ENCODE peak calls at places on chromosome 5, in four cellular contexts. Z is neural progenitor cell, L is left lung, G is RWPE2. U is an unnamed sample.
A peak's percentile ranks its signal among the peaks of the same experiment; 100 is the strongest.

GRCh38 chr5:139574641-139575312 is 13.6 kb downstream of the UBE2D2 start:
- DNase-seq in Z (peak; percentile 60), L (no peak), G (no peak), U (no peak)

GRCh38 chr5:175538576-175538975 is 60.2 kb downstream of the SFXN1 start:
- DNase-seq in Z (no peak), L (no peak), G (no peak), U (no peak)

GRCh38 chr5:160850439-160850838 is 1.6 kb downstream of the ATP10B start:
- DNase-seq in Z (no peak), L (no peak), G (no peak), U (no peak)

GRCh38 chr5:176774216-176775171 is 35.9 kb upstream of the UNC5A start:
- DNase-seq in Z (no peak), L (peak; percentile 20), G (no peak), U (no peak)

GRCh38 chr5:20972419-20972925 is 984.5 kb upstream of the CDH18 start:
- DNase-seq in Z (peak; percentile 26), L (no peak), G (no peak), U (no peak)

GRCh38 chr5:90994796-90995195 is 388.3 kb downstream of the ARRDC3 start:
- DNase-seq in Z (no peak), L (no peak), G (no peak), U (no peak)

GRCh38 chr5:124986667-124987066 is 240.2 kb upstream of the ZNF608 start:
- DNase-seq in Z (no peak), L (no peak), G (no peak), U (no peak)

GRCh38 chr5:154753792-154754191 is 1.4 kb upstream of the LARP1 start:
- DNase-seq in Z (peak; percentile 21), L (peak; percentile 61), G (no peak), U (no peak)

GRCh38 chr5:43041669-43042175 is 1.6 kb upstream of the ANXA2R start:
- DNase-seq in Z (no peak), L (peak; percentile 69), G (no peak), U (no peak)

GRCh38 chr5:178416919-178417318 is 173.3 kb downstream of the COL23A1 start:
- DNase-seq in Z (no peak), L (no peak), G (no peak), U (no peak)

GRCh38 chr5:36701085-36701691 is 94.8 kb downstream of the SLC1A3 start:
- DNase-seq in Z (no peak), L (no peak), G (no peak), U (no peak)

GRCh38 chr5:39605966-39606591 is 181.3 kb upstream of the DAB2 start:
- DNase-seq in Z (no peak), L (no peak), G (no peak), U (no peak)

GRCh38 chr5:74581988-74582365 is 58.6 kb downstream of the ENC1 start:
- DNase-seq in Z (no peak), L (no peak), G (no peak), U (no peak)

GRCh38 chr5:64939772-64940510 is 171.2 kb downstream of the CWC27 start:
- DNase-seq in Z (peak; percentile 76), L (peak; percentile 74), G (no peak), U (no peak)

GRCh38 chr5:5386329-5386728 is 36.1 kb upstream of the ICE1 start:
- DNase-seq in Z (no peak), L (no peak), G (no peak), U (no peak)

GRCh38 chr5:128695791-128696520 is 157.9 kb upstream of the FBN2 start:
- DNase-seq in Z (peak; percentile 44), L (no peak), G (no peak), U (no peak)
- TF ChIP-seq CTCF in Z (peak; percentile 68), L (no peak), G (peak; percentile 68), U (peak; percentile 17)

GRCh38 chr5:123094919-123095693 is 6.1 kb downstream of the PRDM6 start:
- DNase-seq in Z (peak; percentile 76), L (no peak), G (no peak), U (no peak)
- TF ChIP-seq CTCF in Z (peak; percentile 60), L (no peak), G (no peak), U (no peak)

DNA sequence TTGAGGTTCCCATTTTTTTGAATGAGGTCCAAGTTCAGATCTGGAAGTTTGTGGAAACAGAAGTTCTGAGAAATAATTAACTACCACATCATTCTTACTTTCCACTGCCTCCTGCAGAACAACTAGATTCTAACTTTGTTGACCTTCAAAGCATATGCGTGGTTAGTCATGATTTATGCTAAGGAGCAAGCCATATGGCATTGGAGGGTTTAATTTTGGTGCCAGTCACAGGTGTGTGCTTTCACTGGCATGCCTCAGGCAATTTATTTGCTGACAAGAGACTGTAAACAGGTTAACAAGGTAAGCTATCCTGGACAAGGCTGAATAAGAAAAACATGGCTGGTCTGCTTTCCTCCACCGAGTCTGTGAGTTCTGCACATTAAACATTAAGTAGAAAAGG is 31.5 kb downstream of the HMHB1 start:
- DNase-seq in Z (no peak), L (no peak), G (no peak), U (no peak)
- TF ChIP-seq CTCF in Z (no peak), L (no peak), G (no peak), U (no peak)

DNA sequence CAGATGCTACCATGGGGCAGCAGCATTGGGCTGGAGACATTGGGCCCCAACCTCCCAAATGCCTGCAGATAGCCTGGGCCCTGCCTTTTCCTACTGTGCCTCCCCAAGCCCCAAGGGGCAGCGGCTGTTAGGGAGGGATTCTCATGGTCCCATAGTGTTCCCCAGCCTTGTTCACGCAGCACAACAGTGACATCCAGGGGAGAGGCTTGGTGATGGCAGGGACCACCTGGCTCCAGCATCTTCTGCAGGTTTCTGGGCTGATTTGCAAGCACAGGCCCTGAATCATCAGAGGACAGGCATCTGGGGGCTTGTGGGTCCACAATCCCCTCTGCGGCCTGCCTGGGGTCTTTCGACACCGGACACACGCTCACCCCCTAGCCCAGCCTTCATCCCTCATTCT is 354.6 kb downstream of the SLIT3 start:
- DNase-seq in Z (peak; percentile 72), L (no peak), G (peak; percentile 34), U (no peak)
- TF ChIP-seq CTCF in Z (peak; percentile 60), L (no peak), G (no peak), U (peak; percentile 53)

U was measured in D721Med.